ENCODE peak calls at places on chromosomes 5 and 9, in seven cellular contexts. One of them, this sample, is unnamed.

GRCh38 chr9:136373300-136374182 is at the start of gene CARD9:
- DNase-seq in breast epithelium: no peak
- DNase-seq in GM10248: peak; percentile 75
- DNase-seq in thyroid gland: no peak
- DNase-seq in fibroblast of mammary gland: no peak
- DNase-seq in MCF 10A: no peak
- DNase-seq in endothelial cell: no peak
- DNase-seq in this sample: peak; percentile 50

GRCh38 chr9:18605763-18606162 is 131.8 kb downstream of the ADAMTSL1 start:
- DNase-seq in breast epithelium: no peak
- DNase-seq in GM10248: no peak
- DNase-seq in thyroid gland: peak; percentile 26
- DNase-seq in fibroblast of mammary gland: peak; percentile 77
- DNase-seq in MCF 10A: no peak
- DNase-seq in endothelial cell: no peak
- DNase-seq in this sample: no peak

GRCh38 chr9:122059214-122059978 is 33.7 kb downstream of the TTLL11 start:
- DNase-seq in breast epithelium: no peak
- DNase-seq in GM10248: no peak
- DNase-seq in thyroid gland: no peak
- DNase-seq in fibroblast of mammary gland: no peak
- DNase-seq in MCF 10A: no peak
- DNase-seq in endothelial cell: no peak
- DNase-seq in this sample: no peak

GRCh38 chr5:57094753-57095683 is 78.8 kb upstream of the GPBP1 start:
- DNase-seq in breast epithelium: no peak
- DNase-seq in GM10248: no peak
- DNase-seq in thyroid gland: no peak
- DNase-seq in fibroblast of mammary gland: peak; percentile 7
- DNase-seq in MCF 10A: peak; percentile 40
- DNase-seq in endothelial cell: peak; percentile 14
- DNase-seq in this sample: peak; percentile 8

GRCh38 chr9:11194249-11194648 is 581.4 kb upstream of the PTPRD start:
- DNase-seq in breast epithelium: no peak
- DNase-seq in GM10248: no peak
- DNase-seq in thyroid gland: no peak
- DNase-seq in fibroblast of mammary gland: no peak
- DNase-seq in MCF 10A: no peak
- DNase-seq in endothelial cell: no peak
- DNase-seq in this sample: no peak

GRCh38 chr9:99431103-99431502 is 209.0 kb downstream of the SEC61B start:
- DNase-seq in breast epithelium: no peak
- DNase-seq in GM10248: no peak
- DNase-seq in thyroid gland: peak; percentile 14
- DNase-seq in fibroblast of mammary gland: peak; percentile 79
- DNase-seq in MCF 10A: no peak
- DNase-seq in endothelial cell: no peak
- DNase-seq in this sample: no peak

GRCh38 chr5:94884294-94884693 is 265.8 kb downstream of the SLF1 start:
- DNase-seq in breast epithelium: no peak
- DNase-seq in GM10248: no peak
- DNase-seq in thyroid gland: no peak
- DNase-seq in fibroblast of mammary gland: peak; percentile 9
- DNase-seq in MCF 10A: no peak
- DNase-seq in endothelial cell: peak; percentile 6
- DNase-seq in this sample: no peak

GRCh38 chr5:84364043-84364442 is 20.6 kb downstream of the EDIL3 start:
- DNase-seq in breast epithelium: no peak
- DNase-seq in GM10248: no peak
- DNase-seq in thyroid gland: no peak
- DNase-seq in fibroblast of mammary gland: no peak
- DNase-seq in MCF 10A: no peak
- DNase-seq in endothelial cell: no peak
- DNase-seq in this sample: no peak

GRCh38 chr9:38084556-38084880 is 15.5 kb upstream of the SHB start:
- DNase-seq in breast epithelium: no peak
- DNase-seq in GM10248: no peak
- DNase-seq in thyroid gland: no peak
- DNase-seq in fibroblast of mammary gland: no peak
- DNase-seq in MCF 10A: no peak
- DNase-seq in endothelial cell: no peak
- DNase-seq in this sample: no peak

GRCh38 chr5:53469946-53470687 is 10.3 kb upstream of the FST start:
- DNase-seq in breast epithelium: no peak
- DNase-seq in GM10248: no peak
- DNase-seq in thyroid gland: no peak
- DNase-seq in fibroblast of mammary gland: no peak
- DNase-seq in MCF 10A: no peak
- DNase-seq in endothelial cell: no peak
- DNase-seq in this sample: peak; percentile 13

GRCh38 chr5:1055896-1056610 is 47.5 kb downstream of the NKD2 start:
- DNase-seq in breast epithelium: no peak
- DNase-seq in GM10248: no peak
- DNase-seq in thyroid gland: no peak
- DNase-seq in fibroblast of mammary gland: no peak
- DNase-seq in MCF 10A: no peak
- DNase-seq in endothelial cell: no peak
- DNase-seq in this sample: no peak

GRCh38 chr9:82613516-82613915 is 449.4 kb downstream of the RASEF start:
- DNase-seq in breast epithelium: no peak
- DNase-seq in GM10248: no peak
- DNase-seq in thyroid gland: no peak
- DNase-seq in fibroblast of mammary gland: no peak
- DNase-seq in MCF 10A: no peak
- DNase-seq in endothelial cell: no peak
- DNase-seq in this sample: no peak

DNA sequence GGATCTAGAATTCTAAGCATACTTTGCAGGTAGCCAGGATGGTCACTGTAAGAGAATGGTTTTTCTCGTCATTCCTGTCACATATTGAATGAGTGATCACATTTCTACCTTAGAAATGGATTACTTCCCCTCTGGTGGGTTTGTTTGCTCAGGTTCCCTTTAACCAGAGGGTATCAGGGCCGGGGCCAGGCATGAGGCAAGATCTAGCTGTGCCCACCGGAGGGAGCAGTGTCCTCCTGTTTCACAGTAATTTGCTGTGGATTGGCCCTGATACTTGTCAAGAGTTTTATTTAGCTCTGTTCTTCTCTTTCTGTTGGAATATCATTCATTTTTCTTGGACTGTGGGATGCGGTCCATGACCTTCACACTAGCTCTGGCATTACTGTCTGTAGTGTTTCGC is 42.3 kb upstream of the ZBED3 start:
- DNase-seq in breast epithelium: no peak
- DNase-seq in GM10248: no peak
- DNase-seq in thyroid gland: peak; percentile 68
- DNase-seq in fibroblast of mammary gland: peak; percentile 39
- DNase-seq in MCF 10A: peak; percentile 44
- DNase-seq in endothelial cell: peak; percentile 62
- DNase-seq in this sample: peak; percentile 31
- TF ChIP-seq CTCF in breast epithelium: no peak
- TF ChIP-seq CTCF in GM10248: no peak
- TF ChIP-seq CTCF in thyroid gland: peak; percentile 26
- TF ChIP-seq CTCF in fibroblast of mammary gland: peak; percentile 43
- TF ChIP-seq CTCF in MCF 10A: peak; percentile 33
- TF ChIP-seq CTCF in endothelial cell: peak; percentile 55
- TF ChIP-seq CTCF in this sample: peak; percentile 79

GRCh38 chr5:73434461-73434860 is 14.1 kb downstream of the FOXD1 start:
- DNase-seq in breast epithelium: no peak
- DNase-seq in GM10248: no peak
- DNase-seq in thyroid gland: no peak
- DNase-seq in fibroblast of mammary gland: no peak
- DNase-seq in MCF 10A: no peak
- DNase-seq in endothelial cell: no peak
- DNase-seq in this sample: no peak
- TF ChIP-seq CTCF in breast epithelium: no peak
- TF ChIP-seq CTCF in GM10248: no peak
- TF ChIP-seq CTCF in thyroid gland: no peak
- TF ChIP-seq CTCF in fibroblast of mammary gland: no peak
- TF ChIP-seq CTCF in MCF 10A: no peak
- TF ChIP-seq CTCF in endothelial cell: no peak
- TF ChIP-seq CTCF in this sample: peak; percentile 43

GRCh38 chr9:134928796-134929559 is 11.3 kb upstream of the FCN1 start:
- DNase-seq in breast epithelium: no peak
- DNase-seq in GM10248: peak; percentile 48
- DNase-seq in thyroid gland: no peak
- DNase-seq in fibroblast of mammary gland: no peak
- DNase-seq in MCF 10A: no peak
- DNase-seq in endothelial cell: no peak
- DNase-seq in this sample: no peak
- TF ChIP-seq CTCF in breast epithelium: no peak
- TF ChIP-seq CTCF in GM10248: no peak
- TF ChIP-seq CTCF in thyroid gland: no peak
- TF ChIP-seq CTCF in fibroblast of mammary gland: no peak
- TF ChIP-seq CTCF in MCF 10A: no peak
- TF ChIP-seq CTCF in endothelial cell: no peak
- TF ChIP-seq CTCF in this sample: no peak

GRCh38 chr5:14838396-14839319 is 32.9 kb downstream of the ANKH start:
- DNase-seq in breast epithelium: no peak
- DNase-seq in GM10248: no peak
- DNase-seq in thyroid gland: no peak
- DNase-seq in fibroblast of mammary gland: no peak
- DNase-seq in MCF 10A: no peak
- DNase-seq in endothelial cell: no peak
- DNase-seq in this sample: no peak
- TF ChIP-seq CTCF in breast epithelium: no peak
- TF ChIP-seq CTCF in GM10248: no peak
- TF ChIP-seq CTCF in thyroid gland: no peak
- TF ChIP-seq CTCF in fibroblast of mammary gland: no peak
- TF ChIP-seq CTCF in MCF 10A: no peak
- TF ChIP-seq CTCF in endothelial cell: no peak
- TF ChIP-seq CTCF in this sample: no peak

GRCh38 chr9:127887792-127888191 is 10.3 kb upstream of the AK1 start:
- DNase-seq in breast epithelium: no peak
- DNase-seq in GM10248: no peak
- DNase-seq in thyroid gland: peak; percentile 45
- DNase-seq in fibroblast of mammary gland: no peak
- DNase-seq in MCF 10A: no peak
- DNase-seq in endothelial cell: peak; percentile 5
- DNase-seq in this sample: no peak
- TF ChIP-seq CTCF in breast epithelium: no peak
- TF ChIP-seq CTCF in GM10248: peak; percentile 6
- TF ChIP-seq CTCF in thyroid gland: peak; percentile 43
- TF ChIP-seq CTCF in fibroblast of mammary gland: no peak
- TF ChIP-seq CTCF in MCF 10A: no peak
- TF ChIP-seq CTCF in endothelial cell: peak; percentile 28
- TF ChIP-seq CTCF in this sample: peak; percentile 52

DNA sequence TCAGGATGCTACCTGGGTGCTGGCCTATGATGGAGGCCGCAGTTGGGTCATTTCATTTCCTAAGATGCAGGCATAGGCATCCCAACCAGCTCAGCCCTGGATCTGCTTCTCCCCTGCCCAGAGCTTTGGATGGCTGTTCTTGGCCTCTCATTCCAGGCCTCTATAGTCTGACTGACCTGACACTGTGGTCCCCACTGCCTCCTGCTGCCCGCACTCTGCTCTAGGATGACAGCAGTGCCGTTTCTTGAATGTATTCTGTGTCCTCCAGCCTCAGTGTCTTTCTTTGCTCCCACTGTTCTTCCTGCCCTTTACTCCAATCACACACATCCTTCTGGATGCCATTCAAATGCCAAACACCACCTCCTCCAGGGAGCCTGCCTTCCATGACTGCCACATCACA is 235.7 kb downstream of the HSPA4 start:
- DNase-seq in breast epithelium: no peak
- DNase-seq in GM10248: peak; percentile 64
- DNase-seq in thyroid gland: peak; percentile 12
- DNase-seq in fibroblast of mammary gland: peak; percentile 48
- DNase-seq in MCF 10A: peak; percentile 67
- DNase-seq in endothelial cell: peak; percentile 60
- DNase-seq in this sample: no peak
- TF ChIP-seq CTCF in breast epithelium: peak; percentile 32
- TF ChIP-seq CTCF in GM10248: peak; percentile 28
- TF ChIP-seq CTCF in thyroid gland: no peak
- TF ChIP-seq CTCF in fibroblast of mammary gland: peak; percentile 63
- TF ChIP-seq CTCF in MCF 10A: peak; percentile 66
- TF ChIP-seq CTCF in endothelial cell: no peak
- TF ChIP-seq CTCF in this sample: peak; percentile 49

GRCh38 chr5:90606539-90606938 is 47.9 kb downstream of the ADGRV1 start:
- DNase-seq in breast epithelium: no peak
- DNase-seq in GM10248: no peak
- DNase-seq in thyroid gland: no peak
- DNase-seq in fibroblast of mammary gland: peak; percentile 6
- DNase-seq in MCF 10A: peak; percentile 21
- DNase-seq in endothelial cell: no peak
- DNase-seq in this sample: no peak
- TF ChIP-seq CTCF in breast epithelium: no peak
- TF ChIP-seq CTCF in GM10248: peak; percentile 27
- TF ChIP-seq CTCF in thyroid gland: no peak
- TF ChIP-seq CTCF in fibroblast of mammary gland: peak; percentile 32
- TF ChIP-seq CTCF in MCF 10A: no peak
- TF ChIP-seq CTCF in endothelial cell: peak; percentile 41
- TF ChIP-seq CTCF in this sample: peak; percentile 66

GRCh38 chr9:27714388-27714787 is 141.1 kb upstream of the C9orf72 start:
- DNase-seq in breast epithelium: no peak
- DNase-seq in GM10248: no peak
- DNase-seq in thyroid gland: no peak
- DNase-seq in fibroblast of mammary gland: no peak
- DNase-seq in MCF 10A: peak; percentile 14
- DNase-seq in endothelial cell: no peak
- DNase-seq in this sample: no peak
- TF ChIP-seq CTCF in breast epithelium: no peak
- TF ChIP-seq CTCF in GM10248: no peak
- TF ChIP-seq CTCF in thyroid gland: no peak
- TF ChIP-seq CTCF in fibroblast of mammary gland: no peak
- TF ChIP-seq CTCF in MCF 10A: no peak
- TF ChIP-seq CTCF in endothelial cell: peak; percentile 29
- TF ChIP-seq CTCF in this sample: no peak

DNA sequence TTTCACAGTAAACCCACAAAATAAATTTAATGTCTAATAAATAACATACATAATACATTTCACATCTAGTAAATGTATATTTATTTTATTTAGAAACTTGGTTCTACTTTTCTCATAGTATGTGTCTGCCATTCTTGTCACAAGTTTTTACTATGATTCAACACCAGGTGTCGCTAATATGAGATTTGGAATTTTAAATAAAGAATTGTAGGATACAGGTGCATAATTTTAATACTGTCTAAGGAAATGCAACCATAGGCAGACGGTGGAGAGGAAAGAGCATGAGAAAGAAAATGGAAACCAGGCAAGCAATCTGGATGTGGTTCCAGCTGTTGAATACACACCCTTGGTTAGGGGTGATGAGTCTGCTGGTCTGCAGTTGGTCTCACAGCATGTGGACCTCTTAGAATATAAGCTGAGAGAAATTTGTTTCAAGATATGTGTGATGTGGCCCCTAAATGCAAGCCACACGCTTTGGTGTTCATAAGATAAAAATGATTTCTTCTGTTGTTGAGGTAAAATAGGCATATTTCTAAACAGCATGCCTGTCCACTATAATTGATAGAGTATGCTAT is 114.7 kb upstream of the TXNDC8 start:
- DNase-seq in breast epithelium: no peak
- DNase-seq in GM10248: no peak
- DNase-seq in thyroid gland: no peak
- DNase-seq in fibroblast of mammary gland: peak; percentile 32
- DNase-seq in MCF 10A: peak; percentile 43
- DNase-seq in endothelial cell: no peak
- DNase-seq in this sample: no peak
- TF ChIP-seq CTCF in breast epithelium: no peak
- TF ChIP-seq CTCF in GM10248: peak; percentile 12
- TF ChIP-seq CTCF in thyroid gland: no peak
- TF ChIP-seq CTCF in fibroblast of mammary gland: peak; percentile 36
- TF ChIP-seq CTCF in MCF 10A: peak; percentile 47
- TF ChIP-seq CTCF in endothelial cell: peak; percentile 76
- TF ChIP-seq CTCF in this sample: peak; percentile 76

This sample was measured in HFFc6.